ENCODE peak calls at places on chromosome 18, in four cellular contexts. N, X, D and S are unnamed samples. For H3K27me3, the result is how much of the 10 kb centered on the place peaks cover.

GRCh38 chr18:49716035-49716434 is 97.3 kb downstream of the ACAA2 start:
- DNase-seq in N (no peak), X (no peak), D (no peak), S (no peak)

GRCh38 chr18:505483-506122 is 5.1 kb upstream of the COLEC12 start:
- DNase-seq in D (no peak), N (no peak), X (no peak), S (no peak)

GRCh38 chr18:48540329-48541025 is 1.6 kb downstream of the CTIF start:
- DNase-seq in D (peak), X (peak), N (peak), S (no peak)

GRCh38 chr18:77132369-77133050 is at the start of gene MBP:
- DNase-seq in X (peak), N (peak), D (no peak), S (no peak)

GRCh38 chr18:48818329-48819254 is 132.2 kb downstream of the SMAD7 start:
- DNase-seq in X (peak), D (no peak), N (peak), S (no peak)

GRCh38 chr18:179499-179898 is 21.1 kb downstream of the USP14 start:
- DNase-seq in N (no peak), X (no peak), D (no peak), S (no peak)

GRCh38 chr18:40932862-40933261 is 1022.2 kb upstream of the PIK3C3 start:
- DNase-seq in N (no peak), D (no peak), X (no peak), S (no peak)

GRCh38 chr18:11040823-11041712 is 108.3 kb downstream of the PIEZO2 start:
- DNase-seq in N (no peak), D (peak), X (no peak), S (peak)

GRCh38 chr18:54173250-54173649 is 51.2 kb downstream of the MBD2 start:
- DNase-seq in X (no peak), D (no peak), N (no peak), S (no peak)

GRCh38 chr18:69239849-69240248 is 160.8 kb upstream of the DOK6 start:
- DNase-seq in X (no peak), D (no peak), N (no peak), S (no peak)

GRCh38 chr18:7609617-7610016 is 42.5 kb downstream of the PTPRM start:
- DNase-seq in D (no peak), X (no peak), N (no peak), S (no peak)
- H3K27ac ChIP-seq in D (no peak), X (peak), N (no peak), S (no peak)

GRCh38 chr18:44899832-44900231 is 219.1 kb downstream of the SETBP1 start:
- DNase-seq in D (no peak), X (no peak), N (no peak), S (no peak)

GRCh38 chr18:44903327-44903726 is 222.6 kb downstream of the SETBP1 start:
- DNase-seq in D (no peak), X (no peak), N (no peak), S (no peak)

GRCh38 chr18:44900627-44901026 is 219.9 kb downstream of the SETBP1 start:
- DNase-seq in N (no peak), X (no peak), D (no peak), S (no peak)

GRCh38 chr18:44898536-44898935 is 217.8 kb downstream of the SETBP1 start:
- DNase-seq in D (no peak), X (no peak), N (no peak), S (no peak)

DNA sequence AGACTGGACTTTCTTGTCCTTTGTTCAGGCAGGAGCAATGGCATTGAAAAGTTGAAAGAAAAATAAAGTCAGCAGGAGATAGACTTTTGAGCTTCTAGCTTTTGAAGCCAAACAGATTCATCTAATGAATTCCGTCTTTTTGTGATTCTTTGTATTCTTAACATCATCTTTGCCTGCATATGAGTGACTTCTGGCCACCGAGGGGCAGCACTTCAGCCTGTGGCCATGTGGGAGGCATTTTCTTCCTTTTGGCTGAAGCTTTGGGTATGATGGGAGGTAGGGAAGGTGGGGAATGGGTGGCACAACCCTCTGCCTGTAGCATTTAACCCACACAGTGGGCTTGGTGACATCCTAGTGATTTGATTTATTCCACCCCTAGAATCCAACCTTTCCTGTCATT is 220.6 kb downstream of the SETBP1 start:
- DNase-seq in D (no peak), X (no peak), N (no peak), S (no peak)
- TF ChIP-seq CTCF in D (peak), X (no peak), N (no peak), S (peak)

DNA sequence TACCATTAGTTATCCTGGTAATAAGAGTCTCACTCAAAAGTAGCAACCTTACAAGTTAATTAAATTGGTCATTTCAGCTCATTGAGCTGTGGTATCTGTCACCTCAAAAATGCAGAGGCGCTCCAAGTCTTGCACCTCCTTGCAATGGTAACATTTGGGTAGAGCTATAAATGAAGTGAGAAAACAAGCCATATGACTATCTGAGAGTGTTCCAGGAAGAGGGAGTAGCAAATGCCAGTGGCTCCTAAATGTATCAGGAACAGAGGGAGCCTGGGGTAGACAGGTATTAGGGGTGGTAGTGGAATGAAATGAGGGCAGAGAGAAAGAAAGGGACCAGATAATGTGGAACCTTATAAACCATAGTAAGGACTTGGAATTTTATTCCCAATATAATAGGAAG is 6.0 kb upstream of the ZSCAN30 start:
- DNase-seq in N (no peak), D (no peak), X (no peak), S (no peak)
- H3K27me3 ChIP-seq in N (under half), D (under half), X (under half), S (under half)

GRCh38 chr18:34959989-34960388 is 81.2 kb upstream of the MAPRE2 start:
- DNase-seq in X (no peak), N (no peak), D (no peak), S (no peak)

GRCh38 chr18:34957119-34957863 is 83.9 kb upstream of the MAPRE2 start:
- DNase-seq in X (no peak), N (no peak), D (no peak), S (no peak)

GRCh38 chr18:34959211-34959829 is 81.9 kb upstream of the MAPRE2 start:
- DNase-seq in N (no peak), D (no peak), X (no peak), S (no peak)

GRCh38 chr18:34956663-34957062 is 84.5 kb upstream of the MAPRE2 start:
- DNase-seq in D (peak), X (no peak), N (no peak), S (peak)

DNA sequence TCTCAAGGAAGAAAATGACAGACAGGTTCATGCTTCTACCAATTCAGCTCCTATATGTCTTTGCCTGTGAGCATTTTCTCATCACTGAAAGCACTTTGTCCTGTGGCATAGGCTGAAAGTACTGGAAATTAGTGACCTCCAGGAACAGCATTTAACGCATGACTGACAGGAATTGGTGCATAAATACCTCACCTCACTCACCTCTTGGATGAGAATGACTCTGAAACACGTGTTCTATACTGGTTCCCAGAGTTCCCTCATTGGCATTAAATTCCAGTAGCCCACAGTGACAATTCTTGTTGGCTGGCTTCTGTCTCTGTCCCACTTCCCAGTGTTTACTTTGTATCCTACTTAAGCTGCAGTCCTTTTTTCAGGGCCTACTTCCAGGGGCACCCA is 83.4 kb upstream of the MAPRE2 start:
- DNase-seq in D (no peak), N (no peak), X (no peak), S (no peak)
- H3K27ac ChIP-seq in D (no peak), N (no peak), X (no peak), S (no peak)

DNA sequence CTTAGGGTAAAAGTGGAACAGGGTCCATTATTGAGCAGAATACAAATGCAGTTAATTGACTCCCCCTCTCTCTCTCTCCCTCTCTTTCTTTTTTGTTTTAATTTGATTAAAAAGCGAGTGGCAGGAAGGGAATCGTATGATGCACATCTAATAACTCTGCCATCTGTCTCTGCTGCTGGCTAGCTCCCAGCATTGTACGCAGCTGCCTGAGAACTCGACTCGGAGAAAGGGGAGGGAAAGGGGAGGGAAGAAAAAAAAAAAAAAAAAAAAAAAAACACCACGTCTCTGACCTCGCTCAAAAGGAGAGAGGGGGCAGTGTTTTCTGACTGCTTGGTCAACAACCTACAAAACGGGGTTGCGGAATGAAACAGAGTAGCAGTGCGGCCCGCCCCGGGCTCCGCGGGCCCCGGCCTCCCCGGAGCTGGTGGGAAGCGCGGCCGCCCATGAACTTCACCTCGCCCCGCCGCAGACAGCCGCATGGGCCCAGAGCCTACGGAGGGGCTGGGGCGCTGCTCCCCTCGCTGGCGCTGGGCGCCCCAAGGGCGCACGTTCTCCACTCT is 265.7 kb downstream of the TCF4 start:
- DNase-seq in D (peak), N (peak), X (peak), S (peak)
- TF ChIP-seq CTCF in D (peak), N (no peak), X (peak), S (peak)